ENCODE peak calls at places on chromosomes 3 and 15, in six cellular contexts. A is RWPE1, W is posterior cingulate gyrus, O is Karpas-422, K is HCT116, G is A549. N is an unnamed sample.

GRCh38 chr15:43473885-43474284 is 19.1 kb downstream of the TP53BP1 start:
- DNase-seq in A (no peak), G (no peak), K (no peak), W (no peak), O (no peak), N (no peak)

GRCh38 chr15:43219929-43220886 is 610 bp downstream of the EPB42 start:
- DNase-seq in O (no peak), K (no peak), A (no peak), G (no peak), W (no peak), N (no peak)

GRCh38 chr3:46667657-46668056 is 25.8 kb downstream of the ALS2CL start:
- DNase-seq in O (no peak), W (peak; percentile 4), A (no peak), G (no peak), K (no peak), N (no peak)

GRCh38 chr3:134249935-134250716 is 533 bp downstream of the RYK start:
- DNase-seq in K (no peak), A (peak; percentile 58), G (peak; percentile 37), O (peak; percentile 82), W (peak; percentile 65), N (no peak)

GRCh38 chr3:148950806-148951205 is 40.5 kb upstream of the GYG1 start:
- DNase-seq in A (no peak), O (peak; percentile 70), W (no peak), K (peak; percentile 15), G (peak; percentile 33), N (no peak)

GRCh38 chr3:183619624-183620274 is 15.7 kb upstream of the KLHL24 start:
- DNase-seq in A (no peak), O (no peak), W (no peak), G (no peak), K (no peak), N (no peak)

GRCh38 chr3:12384451-12385233 is 95.8 kb downstream of the PPARG start:
- DNase-seq in K (no peak), A (no peak), O (no peak), W (no peak), G (no peak), N (no peak)

GRCh38 chr15:38814891-38815290 is 250.3 kb upstream of the RASGRP1 start:
- DNase-seq in K (no peak), G (no peak), O (no peak), A (no peak), W (no peak), N (no peak)

GRCh38 chr3:59575113-59576001 is 525.5 kb upstream of the CFAP20DC start:
- DNase-seq in A (peak; percentile 64), K (peak; percentile 48), O (peak; percentile 91), W (peak; percentile 91), G (peak; percentile 64), N (no peak)

GRCh38 chr15:35630570-35630969 is 84.6 kb upstream of the DPH6 start:
- DNase-seq in G (no peak), O (no peak), A (peak; percentile 35), K (no peak), W (no peak), N (no peak)

GRCh38 chr15:41836072-41836471 is 2.6 kb upstream of the PLA2G4B start:
- DNase-seq in G (no peak), A (no peak), O (no peak), W (no peak), K (no peak), N (no peak)

GRCh38 chr3:7766530-7766929 is 735.1 kb upstream of the LMCD1 start:
- DNase-seq in O (no peak), K (no peak), G (no peak), A (no peak), W (no peak), N (no peak)

GRCh38 chr15:40871749-40872617 is 2.1 kb downstream of the RHOV start:
- DNase-seq in O (peak; percentile 46), K (no peak), A (peak; percentile 89), W (no peak), G (no peak), N (no peak)

GRCh38 chr3:19046440-19046839 is 101.9 kb upstream of the KCNH8 start:
- DNase-seq in O (no peak), G (peak; percentile 6), A (no peak), K (no peak), W (no peak), N (no peak)

GRCh38 chr15:63136742-63137141 is 15.1 kb downstream of the LACTB start:
- DNase-seq in G (no peak), O (no peak), K (no peak), W (no peak), A (no peak), N (no peak)

GRCh38 chr3:191484461-191484860 is 23.5 kb downstream of the PYDC2 start:
- DNase-seq in O (no peak), G (no peak), A (peak; percentile 52), W (no peak), K (peak; percentile 15), N (no peak)

GRCh38 chr3:20104167-20104661 is 64.0 kb downstream of the KAT2B start:
- DNase-seq in W (no peak), A (no peak), O (no peak), K (no peak), G (no peak), N (peak; percentile 45)

GRCh38 chr3:26963356-26963742 is 340.8 kb downstream of the LRRC3B start:
- DNase-seq in O (no peak), K (no peak), A (no peak), G (peak; percentile 13), W (no peak), N (no peak)

GRCh38 chr3:16060358-16060852 is 114.1 kb upstream of the GALNT15 start:
- DNase-seq in A (peak; percentile 80), G (peak; percentile 98), K (peak; percentile 96), O (no peak), W (peak; percentile 30), N (no peak)

GRCh38 chr15:53323197-53323596 is 436.3 kb downstream of the WDR72 start:
- DNase-seq in G (no peak), O (no peak), W (no peak), K (no peak), A (no peak), N (no peak)

GRCh38 chr3:172517859-172518466 is 5.3 kb downstream of the TNFSF10 start:
- DNase-seq in G (no peak), K (no peak), W (no peak), O (no peak), A (no peak), N (no peak)

GRCh38 chr15:38458646-38459045 is 4.7 kb downstream of the FAM98B start:
- DNase-seq in G (no peak), W (no peak), K (no peak), A (no peak), O (no peak), N (no peak)

GRCh38 chr3:138862924-138863775 is 28.4 kb upstream of the PIK3CB start:
- DNase-seq in O (no peak), W (peak; percentile 11), G (peak; percentile 86), K (peak; percentile 81), A (peak; percentile 79), N (no peak)

GRCh38 chr3:146473726-146474125 is 4.4 kb upstream of the PLSCR2 start:
- DNase-seq in A (no peak), W (no peak), O (no peak), G (no peak), K (no peak), N (no peak)

GRCh38 chr3:170383567-170383966 is 26.1 kb downstream of the SKIL start:
- DNase-seq in G (no peak), W (no peak), K (no peak), O (peak; percentile 55), A (no peak), N (no peak)

GRCh38 chr3:100060685-100061484 is 53.4 kb downstream of the FILIP1L start:
- DNase-seq in O (no peak), G (no peak), K (no peak), A (no peak), W (no peak), N (no peak)